ENCODE peak calls at places on chromosome X, in four cellular contexts. L is tibial nerve, C is lower leg skin, M is A549. V is an unnamed sample.

GRCh38 chrX:15500497-15500966 is at the start of gene BMX:
- DNase-seq in L (no peak), C (no peak), M (no peak), V (no peak)

GRCh38 chrX:13080128-13080795 is 35.8 kb upstream of the FAM9C start:
- DNase-seq in L (no peak), C (no peak), M (no peak), V (no peak)

GRCh38 chrX:44915361-44915868 is 42.4 kb downstream of the KDM6A start:
- DNase-seq in L (no peak), C (no peak), M (no peak), V (no peak)

GRCh38 chrX:111010151-111010550 is 85.8 kb upstream of the PAK3 start:
- DNase-seq in L (no peak), C (no peak), M (no peak), V (no peak)

GRCh38 chrX:53319614-53320542 is 38.5 kb upstream of the IQSEC2 start:
- DNase-seq in L (no peak), C (no peak), M (no peak), V (no peak)

GRCh38 chrX:67614006-67614405 is 70.2 kb downstream of the AR start:
- DNase-seq in L (no peak), C (no peak), M (no peak), V (no peak)

GRCh38 chrX:71253253-71254091 is 468 bp downstream of the ZMYM3 start:
- DNase-seq in L (peak; percentile 10), C (no peak), M (peak; percentile 47), V (peak; percentile 38)

GRCh38 chrX:74423289-74423985 is 2.1 kb downstream of the SLC16A2 start:
- DNase-seq in L (no peak), C (no peak), M (no peak), V (no peak)

GRCh38 chrX:48897157-48897620 is 379 bp downstream of the TIMM17B start:
- DNase-seq in L (peak; percentile 61), C (peak; percentile 67), M (peak; percentile 63), V (no peak)

GRCh38 chrX:24876782-24877315 is 138.9 kb downstream of the ARX start:
- DNase-seq in L (no peak), C (no peak), M (no peak), V (no peak)

GRCh38 chrX:69124108-69124507 is 41.1 kb downstream of the PJA1 start:
- DNase-seq in L (no peak), C (no peak), M (no peak), V (no peak)

GRCh38 chrX:25015486-25016360 is at the start of gene ARX:
- DNase-seq in L (no peak), C (no peak), M (peak; percentile 43), V (peak; percentile 64)

GRCh38 chrX:69297521-69297920 is 132.3 kb upstream of the PJA1 start:
- DNase-seq in L (no peak), C (no peak), M (no peak), V (no peak)

GRCh38 chrX:81259008-81259713 is 57.3 kb downstream of the SH3BGRL start:
- DNase-seq in L (no peak), C (no peak), M (no peak), V (no peak)

GRCh38 chrX:53422915-53423268 is 219 bp downstream of the RIBC1 start:
- DNase-seq in L (no peak), C (no peak), M (no peak), V (no peak)

GRCh38 chrX:67697452-67697851 is 153.6 kb downstream of the AR start:
- DNase-seq in L (no peak), C (no peak), M (no peak), V (no peak)

GRCh38 chrX:2325076-2325784 is 175.5 kb downstream of the DHRSX start:
- DNase-seq in L (no peak), C (no peak), M (no peak), V (peak; percentile 34)

GRCh38 chrX:43969504-43970501 is 3.4 kb downstream of the NDP start:
- DNase-seq in L (no peak), C (no peak), M (no peak), V (no peak)

GRCh38 chrX:23398570-23398969 is 63.9 kb downstream of the PTCHD1 start:
- DNase-seq in L (no peak), C (no peak), M (no peak), V (no peak)

GRCh38 chrX:13669246-13669689 is 16.3 kb downstream of the TCEANC start:
- DNase-seq in L (peak; percentile 72), C (peak; percentile 63), M (peak; percentile 56), V (no peak)

GRCh38 chrX:30196322-30196721 is 19.0 kb upstream of the MAGEB2 start:
- DNase-seq in L (no peak), C (no peak), M (peak; percentile 35), V (no peak)

GRCh38 chrX:118552501-118552900 is 56.9 kb downstream of the DOCK11 start:
- DNase-seq in L (peak; percentile 8), C (peak; percentile 26), M (peak; percentile 10), V (no peak)

GRCh38 chrX:42944381-42944998 is 166.5 kb upstream of the PPP1R2C start:
- DNase-seq in L (no peak), C (no peak), M (no peak), V (no peak)

GRCh38 chrX:131262738-131263679 is 26.1 kb downstream of the IGSF1 start:
- DNase-seq in L (no peak), C (no peak), M (peak; percentile 37), V (no peak)

GRCh38 chrX:148771440-148771839 is 271.0 kb downstream of the AFF2 start:
- DNase-seq in L (no peak), C (no peak), M (no peak), V (no peak)

DNA sequence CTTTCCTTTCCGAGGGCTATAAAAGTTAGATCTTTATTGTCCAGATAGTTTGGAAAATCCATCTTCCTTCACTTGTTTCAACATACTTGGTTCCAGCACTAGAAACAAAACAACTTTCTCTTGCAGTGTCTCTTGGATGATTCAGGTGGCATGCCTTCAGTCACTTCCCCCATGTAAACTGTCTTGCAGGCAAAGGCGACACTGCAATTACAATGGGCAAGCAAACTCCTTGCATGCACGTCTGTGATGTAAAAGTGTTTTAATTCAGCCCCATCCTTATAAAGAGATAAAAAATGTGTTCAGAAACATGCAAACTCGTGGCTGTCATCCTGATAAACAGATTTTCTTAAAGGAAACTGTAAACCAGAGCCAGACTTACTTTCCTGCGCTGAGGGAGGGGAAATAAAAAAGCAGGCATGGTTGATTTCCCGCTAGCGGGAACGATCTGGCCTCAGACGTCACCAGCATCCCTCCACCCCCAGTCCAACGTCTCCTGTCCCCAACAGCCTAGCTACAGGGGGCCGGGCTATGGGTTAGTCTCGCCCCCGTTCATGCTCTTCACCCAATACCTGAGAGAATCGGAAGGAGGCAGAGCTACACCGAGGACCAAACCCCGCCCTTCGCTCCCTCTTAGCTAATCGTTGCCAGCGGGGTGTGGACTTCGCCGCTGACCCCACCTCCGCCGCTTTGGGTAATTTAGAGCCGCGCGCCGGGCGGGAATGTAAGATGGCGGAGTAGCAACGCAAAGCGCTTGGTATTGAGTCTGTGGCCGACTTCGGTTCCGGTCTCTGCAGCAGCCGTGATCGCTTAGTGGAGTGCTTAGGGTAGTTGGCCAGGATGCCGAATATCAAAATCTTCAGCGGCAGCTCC is at the start of gene PRPS1:
- DNase-seq in L (peak; percentile 84), C (peak; percentile 89), M (peak; percentile 91), V (peak; percentile 65)
- TF ChIP-seq POLR2A in L (peak; percentile 53), C (no peak), M (peak; percentile 55), V (peak; percentile 39)

GRCh38 chrX:154399527-154400368 is 1.6 kb downstream of the RPL10 start:
- DNase-seq in L (no peak), C (no peak), M (no peak), V (no peak)

GRCh38 chrX:154397888-154398667 is at the start of gene RPL10:
- DNase-seq in L (peak; percentile 80), C (peak; percentile 93), M (peak; percentile 96), V (peak; percentile 88)

GRCh38 chrX:154401045-154401799 is 3.0 kb downstream of the RPL10 start:
- DNase-seq in L (no peak), C (no peak), M (no peak), V (no peak)

GRCh38 chrX:154398668-154399526 is 720 bp downstream of the RPL10 start:
- DNase-seq in L (peak; percentile 83), C (peak; percentile 84), M (no peak), V (no peak)

GRCh38 chrX:154396948-154397887 is 959 bp upstream of the RPL10 start:
- DNase-seq in L (peak; percentile 52), C (peak; percentile 49), M (peak; percentile 61), V (peak; percentile 61)
- TF ChIP-seq POLR2A in L (peak; percentile 41), C (no peak), M (peak; percentile 49), V (no peak)

GRCh38 chrX:154355094-154355775 is 19.2 kb downstream of the FLNA start:
- DNase-seq in L (no peak), C (no peak), M (no peak), V (no peak)
- TF ChIP-seq POLR2A in L (no peak), C (no peak), M (no peak), V (no peak)

DNA sequence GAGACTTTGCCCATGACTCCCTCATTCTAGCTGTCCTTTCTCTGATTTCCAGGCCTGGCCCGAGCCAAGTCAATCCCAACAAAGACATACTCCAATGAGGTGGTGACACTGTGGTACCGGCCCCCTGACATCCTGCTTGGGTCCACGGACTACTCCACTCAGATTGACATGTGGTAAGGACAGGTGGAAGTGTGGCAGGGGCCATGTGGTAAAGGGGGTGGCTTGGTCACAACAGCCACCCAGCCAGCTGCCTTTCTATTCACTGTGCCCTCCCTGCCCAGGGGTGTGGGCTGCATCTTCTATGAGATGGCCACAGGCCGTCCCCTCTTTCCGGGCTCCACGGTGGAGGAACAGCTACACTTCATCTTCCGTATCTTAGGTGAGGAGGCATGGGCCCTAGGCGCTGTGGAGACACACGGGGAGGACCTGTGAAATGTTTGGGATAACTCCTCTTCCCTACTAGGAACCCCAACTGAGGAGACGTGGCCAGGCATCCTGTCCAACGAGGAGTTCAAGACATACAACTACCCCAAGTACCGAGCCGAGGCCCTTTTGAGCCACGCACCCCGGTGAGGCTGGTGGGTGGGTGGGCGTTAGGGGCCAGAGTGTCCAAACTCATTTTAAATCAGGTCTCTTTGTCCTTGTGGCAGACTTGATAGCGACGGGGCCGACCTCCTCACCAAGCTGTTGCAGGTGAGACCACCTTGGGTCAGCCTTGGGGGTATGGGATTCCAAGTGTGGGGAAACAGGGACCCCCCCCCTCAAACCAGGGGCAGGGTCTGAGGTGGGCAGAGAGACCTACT is 6.1 kb upstream of the USP11 start:
- DNase-seq in L (no peak), C (no peak), M (no peak), V (no peak)
- TF ChIP-seq POLR2A in L (no peak), C (no peak), M (no peak), V (no peak)

GRCh38 chrX:129905787-129906580 is at the start of gene UTP14A:
- DNase-seq in L (peak; percentile 75), C (peak; percentile 85), M (peak; percentile 57), V (peak; percentile 51)
- TF ChIP-seq POLR2A in L (no peak), C (no peak), M (peak; percentile 46), V (peak; percentile 69)

V was measured in GM12892.